ENCODE peak calls at places on chromosomes 16 and 17, in nine cellular contexts. V is GM12878, J is A549, B is SK-N-SH, H is WTC11, T is HCT116, U is K562, N is H1, O is HepG2. A is an unnamed sample.

GRCh38 chr16:14098081-14098480 is 27.0 kb downstream of the MRTFB start:
- DNase-seq in J (no peak), O (no peak), B (no peak), T (no peak), V (no peak), N (no peak), H (no peak), U (no peak), A (no peak)

GRCh38 chr16:1414532-1415265 is at the start of gene UNKL:
- DNase-seq in J (peak; percentile 55), B (peak; percentile 99), U (peak; percentile 92), O (peak; percentile 77), V (no peak), H (peak; percentile 80), T (no peak), N (peak; percentile 88), A (peak; percentile 64)

GRCh38 chr17:51230306-51230705 is 29.5 kb downstream of the MBTD1 start:
- DNase-seq in T (no peak), J (no peak), H (no peak), U (no peak), V (no peak), O (no peak), B (no peak), N (no peak), A (peak; percentile 6)

GRCh38 chr16:81280393-81280792 is 34.4 kb upstream of the GAN start:
- DNase-seq in N (no peak), V (no peak), B (no peak), J (no peak), U (no peak), T (no peak), O (no peak), H (no peak), A (no peak)

GRCh38 chr16:55552621-55553020 is 13.9 kb upstream of the CAPNS2 start:
- DNase-seq in O (no peak), U (no peak), B (no peak), V (no peak), J (peak; percentile 7), H (no peak), T (no peak), N (no peak), A (no peak)

GRCh38 chr16:82892327-82892726 is 265.6 kb downstream of the CDH13 start:
- DNase-seq in O (no peak), B (no peak), N (no peak), U (no peak), J (no peak), H (no peak), T (no peak), V (no peak), A (no peak)

GRCh38 chr16:9954181-9954580 is 228.0 kb downstream of the GRIN2A start:
- DNase-seq in V (no peak), O (no peak), H (no peak), B (no peak), J (no peak), T (no peak), U (no peak), N (no peak), A (no peak)

GRCh38 chr16:65229191-65229662 is 107.4 kb upstream of the CDH11 start:
- DNase-seq in H (no peak), J (no peak), B (no peak), O (no peak), U (no peak), V (no peak), N (no peak), T (no peak), A (no peak)

GRCh38 chr17:17305282-17305801 is 2.2 kb downstream of the NT5M start:
- DNase-seq in O (peak; percentile 33), B (peak; percentile 73), H (no peak), T (no peak), V (peak; percentile 50), U (peak; percentile 52), J (no peak), N (no peak), A (peak; percentile 94)

GRCh38 chr17:72952641-72953313 is 139.7 kb downstream of the SLC39A11 start:
- DNase-seq in N (no peak), U (no peak), J (no peak), B (no peak), O (no peak), V (no peak), H (no peak), T (no peak), A (no peak)

GRCh38 chr17:68248886-68249872 is 1.3 kb downstream of the AMZ2 start:
- DNase-seq in J (no peak), V (no peak), B (no peak), H (no peak), U (no peak), T (no peak), N (no peak), O (no peak), A (peak; percentile 65)

GRCh38 chr17:29090746-29091395 is 47.9 kb downstream of the PIPOX start:
- DNase-seq in J (no peak), B (peak; percentile 56), H (no peak), O (no peak), U (no peak), N (no peak), T (no peak), V (no peak), A (no peak)

GRCh38 chr16:75218256-75219076 is at the start of gene CTRB1:
- DNase-seq in B (peak; percentile 57), N (no peak), J (no peak), T (no peak), U (no peak), V (no peak), H (no peak), O (no peak), A (no peak)

GRCh38 chr17:45394913-45395568 is 37.6 kb downstream of the ARHGAP27 start:
- DNase-seq in J (peak; percentile 88), O (peak; percentile 72), V (no peak), N (peak; percentile 88), U (peak; percentile 93), B (peak; percentile 95), T (peak; percentile 45), H (peak; percentile 88), A (peak; percentile 76)

GRCh38 chr16:73171380-73171779 is 123.5 kb upstream of the ZFHX3 start:
- DNase-seq in N (no peak), U (no peak), T (no peak), B (peak; percentile 42), J (no peak), V (no peak), H (no peak), O (no peak), A (no peak)

GRCh38 chr16:1808691-1809090 is 15.2 kb upstream of the IGFALS start:
- DNase-seq in V (no peak), O (no peak), B (no peak), U (no peak), N (no peak), H (no peak), J (no peak), T (no peak), A (no peak)

GRCh38 chr17:9644910-9645751 is at the start of gene USP43:
- DNase-seq in J (peak; percentile 72), T (peak; percentile 32), U (peak; percentile 62), N (peak; percentile 83), H (peak; percentile 74), O (peak; percentile 6), B (peak; percentile 36), V (no peak), A (peak; percentile 82)
- TF ChIP-seq MAX in J (peak; percentile 96), T (peak; percentile 83), U (no peak), N (peak; percentile 72), H (peak; percentile 82), O (no peak), B (no peak), V (no peak), A (peak; percentile 89)

GRCh38 chr17:65449495-65449894 is 112.0 kb downstream of the AXIN2 start:
- DNase-seq in T (no peak), B (no peak), V (no peak), N (no peak), H (no peak), J (no peak), U (no peak), O (no peak), A (no peak)
- TF ChIP-seq MAX in T (no peak), B (no peak), V (no peak), N (peak; percentile 33), H (no peak), J (no peak), U (no peak), O (no peak), A (peak; percentile 79)

GRCh38 chr16:17223576-17223975 is 247.2 kb downstream of the XYLT1 start:
- DNase-seq in V (no peak), H (no peak), N (no peak), J (no peak), B (no peak), U (no peak), O (no peak), T (no peak), A (no peak)

GRCh38 chr16:17222756-17223411 is 247.9 kb downstream of the XYLT1 start:
- DNase-seq in T (no peak), N (no peak), H (peak; percentile 17), O (no peak), B (no peak), J (no peak), U (no peak), V (no peak), A (peak; percentile 46)

GRCh38 chr16:17224350-17224749 is 246.4 kb downstream of the XYLT1 start:
- DNase-seq in J (no peak), B (no peak), O (no peak), H (no peak), V (no peak), N (no peak), U (no peak), T (no peak), A (peak; percentile 12)

GRCh38 chr16:17225551-17225950 is 245.2 kb downstream of the XYLT1 start:
- DNase-seq in T (no peak), O (no peak), V (no peak), B (no peak), U (no peak), J (no peak), N (no peak), H (no peak), A (no peak)

GRCh38 chr16:17224859-17225258 is 245.9 kb downstream of the XYLT1 start:
- DNase-seq in H (no peak), V (no peak), J (no peak), U (no peak), O (no peak), B (no peak), T (no peak), N (no peak), A (peak; percentile 94)
- TF ChIP-seq MAX in H (no peak), V (no peak), J (no peak), U (no peak), O (no peak), B (no peak), T (no peak), N (no peak), A (no peak)

DNA sequence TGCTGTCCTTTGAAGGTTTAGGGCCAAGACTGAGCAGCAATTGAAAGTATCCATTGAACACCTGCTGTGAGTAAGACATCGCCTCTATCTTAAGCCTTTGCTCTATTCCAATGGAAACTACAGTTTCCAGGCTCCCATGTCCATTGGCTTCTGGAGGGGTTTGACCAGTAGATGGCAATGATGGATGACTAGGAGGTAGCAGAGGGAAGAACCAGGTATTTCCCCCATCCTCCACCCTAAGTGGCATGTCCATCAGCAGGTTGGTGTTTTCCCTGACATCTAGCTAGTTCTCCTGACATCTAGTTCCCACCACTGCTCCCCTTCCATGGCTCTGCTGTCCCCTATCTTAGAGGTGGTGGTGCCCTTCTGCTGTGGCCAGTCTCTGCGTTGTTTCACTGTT is 58.7 kb downstream of the CENPV start:
- DNase-seq in J (peak; percentile 51), U (no peak), O (peak; percentile 27), T (no peak), B (no peak), H (no peak), N (no peak), V (no peak), A (no peak)
- TF ChIP-seq MAX in J (no peak), U (no peak), O (no peak), T (no peak), B (no peak), H (no peak), N (no peak), V (no peak), A (no peak)

A was measured in NB4.